ENCODE peak calls at places on chromosome 5, in five cellular contexts. V, R, W, M and C are unnamed samples.

GRCh38 chr5:33929925-33930690 is 6.1 kb upstream of the RXFP3 start:
- DNase-seq in V (no peak), R (no peak), W (no peak), M (no peak), C (no peak)

GRCh38 chr5:56270568-56271392 is 37.6 kb upstream of the ANKRD55 start:
- DNase-seq in V (peak), R (peak), W (peak), M (peak), C (peak)

GRCh38 chr5:9398227-9398626 is 147.6 kb downstream of the SEMA5A start:
- DNase-seq in V (no peak), R (no peak), W (no peak), M (no peak), C (no peak)

GRCh38 chr5:56735845-56736641 is 79.3 kb upstream of the MAP3K1 start:
- DNase-seq in V (peak), R (no peak), W (no peak), M (no peak), C (peak)

GRCh38 chr5:109953821-109954220 is 264.1 kb downstream of the MAN2A1 start:
- DNase-seq in V (no peak), R (no peak), W (no peak), M (no peak), C (no peak)

GRCh38 chr5:135383803-135384495 is 15.1 kb downstream of the MACROH2A1 start:
- DNase-seq in V (no peak), R (no peak), W (no peak), M (no peak), C (no peak)

GRCh38 chr5:32332971-32333370 is 20.2 kb upstream of the MTMR12 start:
- DNase-seq in V (no peak), R (peak), W (no peak), M (no peak), C (no peak)

GRCh38 chr5:61624553-61624952 is 292.5 kb downstream of the ZSWIM6 start:
- DNase-seq in V (no peak), R (no peak), W (no peak), M (no peak), C (no peak)

GRCh38 chr5:29982446-29982845 is 1211.0 kb upstream of the CDH6 start:
- DNase-seq in V (no peak), R (no peak), W (no peak), M (no peak), C (no peak)

GRCh38 chr5:53730938-53731337 is 170.5 kb downstream of the NDUFS4 start:
- DNase-seq in V (peak), R (no peak), W (no peak), M (no peak), C (peak)

GRCh38 chr5:39570418-39571027 is 145.7 kb upstream of the DAB2 start:
- DNase-seq in V (no peak), R (no peak), W (peak), M (peak), C (peak)

GRCh38 chr5:152905286-152905685 is 500.2 kb upstream of the NMUR2 start:
- DNase-seq in V (no peak), R (no peak), W (no peak), M (no peak), C (no peak)

GRCh38 chr5:135309391-135310327 is 89.4 kb downstream of the MACROH2A1 start:
- DNase-seq in V (no peak), R (no peak), W (no peak), M (no peak), C (no peak)

GRCh38 chr5:149325166-149325735 is 20.0 kb upstream of the GRPEL2 start:
- DNase-seq in V (no peak), R (no peak), W (no peak), M (no peak), C (no peak)

GRCh38 chr5:100553209-100553608 is 18.0 kb downstream of the FAM174A start:
- DNase-seq in V (no peak), R (no peak), W (no peak), M (no peak), C (no peak)

GRCh38 chr5:95664204-95664786 is 17.7 kb downstream of the RFESD start:
- DNase-seq in V (no peak), R (peak), W (no peak), M (no peak), C (peak)

GRCh38 chr5:2538169-2538568 is 213.3 kb downstream of the IRX2 start:
- DNase-seq in V (no peak), R (no peak), W (no peak), M (no peak), C (peak)

GRCh38 chr5:40828021-40828631 is 6.9 kb downstream of the RPL37 start:
- DNase-seq in V (no peak), R (no peak), W (no peak), M (no peak), C (no peak)

GRCh38 chr5:148104226-148104625 is 40.4 kb downstream of the SPINK5 start:
- DNase-seq in V (no peak), R (no peak), W (no peak), M (no peak), C (no peak)

GRCh38 chr5:55211184-55211874 is 15.8 kb downstream of the MCIDAS start:
- DNase-seq in V (no peak), R (no peak), W (no peak), M (no peak), C (no peak)

GRCh38 chr5:112703866-112704820 is 33.5 kb upstream of the APC start:
- DNase-seq in V (peak), R (no peak), W (no peak), M (no peak), C (no peak)

GRCh38 chr5:59418766-59419165 is 474.8 kb downstream of the PDE4D start:
- DNase-seq in V (no peak), R (peak), W (no peak), M (no peak), C (no peak)
- TF ChIP-seq POLR2AphosphoS5 in V (no peak), R (no peak), W (no peak), M (no peak), C (no peak)

GRCh38 chr5:98773464-98774191 is at the start of gene RGMB:
- DNase-seq in V (peak), R (peak), W (peak), M (peak), C (peak)
- TF ChIP-seq POLR2AphosphoS5 in V (no peak), R (peak), W (peak), M (peak), C (no peak)

GRCh38 chr5:59346514-59346913 is 547.0 kb downstream of the PDE4D start:
- DNase-seq in V (no peak), R (no peak), W (no peak), M (no peak), C (no peak)

GRCh38 chr5:59342181-59342580 is 551.3 kb downstream of the PDE4D start:
- DNase-seq in V (no peak), R (no peak), W (peak), M (no peak), C (no peak)

GRCh38 chr5:59351076-59351794 is 542.3 kb downstream of the PDE4D start:
- DNase-seq in V (no peak), R (no peak), W (no peak), M (no peak), C (no peak)

GRCh38 chr5:59348189-59348588 is 545.3 kb downstream of the PDE4D start:
- DNase-seq in V (no peak), R (no peak), W (no peak), M (no peak), C (peak)

GRCh38 chr5:59346987-59347386 is 546.5 kb downstream of the PDE4D start:
- DNase-seq in V (no peak), R (no peak), W (no peak), M (no peak), C (no peak)
- TF ChIP-seq POLR2AphosphoS5 in V (no peak), R (peak), W (no peak), M (no peak), C (no peak)

GRCh38 chr5:60340965-60341471 is 358.9 kb downstream of the DEPDC1B start:
- DNase-seq in V (no peak), R (no peak), W (no peak), M (no peak), C (no peak)

GRCh38 chr5:60338846-60339245 is 361.1 kb downstream of the DEPDC1B start:
- DNase-seq in V (no peak), R (no peak), W (no peak), M (no peak), C (no peak)

GRCh38 chr5:60340326-60340725 is 359.6 kb downstream of the DEPDC1B start:
- DNase-seq in V (no peak), R (no peak), W (no peak), M (no peak), C (no peak)

GRCh38 chr5:60343102-60343501 is 356.9 kb downstream of the DEPDC1B start:
- DNase-seq in V (no peak), R (no peak), W (no peak), M (no peak), C (no peak)

DNA sequence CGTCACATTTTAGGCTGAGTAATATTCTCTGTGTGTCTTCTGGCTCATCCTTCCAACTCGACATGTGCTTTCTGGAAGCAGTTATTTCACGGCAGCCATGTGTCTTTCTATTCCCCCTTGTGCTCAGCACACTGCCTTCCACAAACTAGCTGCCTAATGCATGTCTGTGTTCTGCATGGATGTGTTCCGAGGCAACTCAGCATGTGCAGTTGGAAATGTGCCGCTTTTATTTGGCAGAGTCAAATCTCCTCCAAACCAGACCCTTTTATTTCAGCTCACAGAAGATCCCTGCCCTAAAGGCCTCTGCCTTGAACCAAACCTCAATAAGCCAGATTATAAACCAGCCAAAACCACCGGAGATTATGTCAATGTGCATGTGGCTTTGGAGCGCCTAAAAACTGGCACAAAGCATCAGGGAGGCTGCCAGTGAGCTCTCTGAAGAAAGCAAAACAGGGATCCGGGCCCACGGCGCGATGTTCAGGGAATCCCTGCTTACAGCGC is 360.2 kb downstream of the DEPDC1B start:
- DNase-seq in V (no peak), R (no peak), W (no peak), M (no peak), C (no peak)
- TF ChIP-seq POLR2AphosphoS5 in V (no peak), R (no peak), W (no peak), M (no peak), C (no peak)

GRCh38 chr5:89350684-89351083 is 467.7 kb upstream of the MEF2C start:
- DNase-seq in V (no peak), R (no peak), W (no peak), M (no peak), C (no peak)
- TF ChIP-seq POLR2AphosphoS5 in V (no peak), R (no peak), W (no peak), M (no peak), C (no peak)

DNA sequence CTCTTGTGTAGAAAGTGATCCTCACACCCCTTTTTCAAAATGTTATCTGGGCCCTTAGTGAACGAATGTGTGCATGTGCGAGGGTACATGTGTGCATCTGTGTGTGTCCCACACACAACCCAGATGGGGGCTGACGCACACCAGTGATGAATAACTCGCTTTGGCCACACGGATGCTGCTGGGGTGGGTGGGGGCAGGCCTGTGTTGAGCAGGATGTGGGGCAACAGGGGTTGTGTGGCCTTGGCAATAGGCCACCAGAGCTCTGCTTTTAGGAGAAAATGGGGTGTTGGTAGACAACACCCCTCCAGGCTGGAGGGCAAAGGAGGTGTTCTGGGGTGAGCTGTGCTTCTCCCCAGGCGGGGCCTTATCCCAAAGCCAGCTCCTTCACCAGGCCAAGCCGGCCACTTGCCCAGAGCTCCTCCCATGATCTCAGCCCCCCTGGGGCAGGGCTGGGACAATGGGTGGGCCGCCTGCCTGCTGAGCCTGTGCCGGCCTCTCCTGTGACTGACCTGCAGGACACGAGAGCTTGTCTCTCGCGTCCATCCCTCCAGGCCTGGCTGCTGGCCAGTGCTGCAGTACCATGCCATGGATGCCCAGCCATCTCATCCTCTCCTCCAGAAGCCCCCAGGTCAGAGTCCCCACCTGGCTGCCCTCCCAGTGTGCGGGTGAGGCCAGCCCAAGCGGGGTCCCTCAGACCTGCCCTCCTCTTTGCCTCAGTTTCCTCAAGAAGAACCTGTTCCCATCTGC is 1.7 kb downstream of the DBN1 start:
- DNase-seq in V (no peak), R (no peak), W (peak), M (no peak), C (no peak)
- TF ChIP-seq POLR2AphosphoS5 in V (no peak), R (no peak), W (no peak), M (no peak), C (no peak)

DNA sequence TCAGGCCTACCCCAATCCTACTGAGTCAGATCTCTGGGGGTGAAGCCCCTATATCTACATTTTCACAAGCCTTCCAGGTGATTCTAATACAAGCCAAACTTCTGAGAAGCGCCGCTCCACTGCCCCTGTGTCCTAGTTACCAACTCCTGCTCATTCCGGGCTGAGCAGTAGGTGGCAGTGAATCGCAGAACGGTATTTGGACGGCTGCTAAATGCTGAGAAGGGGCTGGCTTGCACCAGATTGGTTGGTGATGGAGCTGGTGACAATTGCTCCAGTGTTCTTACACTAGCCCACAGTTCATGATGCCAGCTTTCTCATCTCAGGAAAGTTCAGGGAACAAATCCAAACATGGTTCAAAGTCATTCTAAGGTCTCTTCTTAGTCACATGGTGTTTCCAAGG is 31.1 kb upstream of the FGF1 start:
- DNase-seq in V (peak), R (peak), W (peak), M (no peak), C (peak)
- TF ChIP-seq POLR2AphosphoS5 in V (no peak), R (no peak), W (no peak), M (no peak), C (no peak)

GRCh38 chr5:180467576-180467975 is 26.6 kb upstream of the CNOT6 start:
- DNase-seq in V (no peak), R (no peak), W (no peak), M (no peak), C (no peak)

GRCh38 chr5:180469586-180469865 is 24.7 kb upstream of the CNOT6 start:
- DNase-seq in V (no peak), R (no peak), W (no peak), M (no peak), C (no peak)

GRCh38 chr5:180467028-180467427 is 27.2 kb upstream of the CNOT6 start:
- DNase-seq in V (no peak), R (peak), W (no peak), M (no peak), C (no peak)

GRCh38 chr5:180468732-180469585 is 25.2 kb upstream of the CNOT6 start:
- DNase-seq in V (no peak), R (no peak), W (no peak), M (no peak), C (no peak)

GRCh38 chr5:180467989-180468731 is 26.0 kb upstream of the CNOT6 start:
- DNase-seq in V (no peak), R (no peak), W (no peak), M (no peak), C (no peak)
- TF ChIP-seq POLR2AphosphoS5 in V (no peak), R (no peak), W (no peak), M (no peak), C (no peak)

GRCh38 chr5:72366324-72366976 is 46.3 kb downstream of the PTCD2 start:
- DNase-seq in V (peak), R (peak), W (peak), M (peak), C (peak)
- TF ChIP-seq POLR2AphosphoS5 in V (no peak), R (no peak), W (no peak), M (no peak), C (no peak)